ENCODE peak calls at places on chromosomes 7 and 10, in six cellular contexts. M is NCI-H345; B is SJSA1; Z is activated T-helper 9 cell treated with anti-CD3 and anti-CD28 coated beads, Interleukin-2, amount 50 U/mL, for 16 hours; E is HT1080; L is fibroblast of lung. R is an unnamed sample.

GRCh38 chr7:149624006-149624405 is 126.4 kb upstream of the ZNF746 start:
- DNase-seq in M (peak; percentile 25), B (no peak), Z (peak; percentile 34), E (no peak), L (peak; percentile 25), R (peak; percentile 10)

GRCh38 chr7:68783671-68784070 is 814.6 kb upstream of the AUTS2 start:
- DNase-seq in M (no peak), B (no peak), Z (no peak), E (no peak), L (peak; percentile 32), R (no peak)

GRCh38 chr10:126309193-126309592 is 79.1 kb downstream of the ADAM12 start:
- DNase-seq in M (no peak), B (no peak), Z (no peak), E (no peak), L (no peak), R (no peak)

GRCh38 chr7:2111568-2111967 is 121.2 kb downstream of the MAD1L1 start:
- DNase-seq in M (no peak), B (no peak), Z (no peak), E (no peak), L (no peak), R (no peak)

GRCh38 chr10:63586048-63586447 is 64.8 kb downstream of the REEP3 start:
- DNase-seq in M (no peak), B (no peak), Z (no peak), E (no peak), L (no peak), R (no peak)

GRCh38 chr10:79382491-79382941 is 35.2 kb downstream of the PPIF start:
- DNase-seq in M (no peak), B (no peak), Z (no peak), E (no peak), L (no peak), R (no peak)

GRCh38 chr10:114304566-114305421 is 65.7 kb downstream of the VWA2 start:
- DNase-seq in M (peak; percentile 76), B (no peak), Z (peak; percentile 24), E (no peak), L (no peak), R (peak; percentile 29)

GRCh38 chr7:102450242-102450641 is 14.4 kb downstream of the ALKBH4 start:
- DNase-seq in M (no peak), B (no peak), Z (peak; percentile 37), E (no peak), L (no peak), R (no peak)

GRCh38 chr10:116106611-116107010 is 166.4 kb downstream of the GFRA1 start:
- DNase-seq in M (no peak), B (no peak), Z (no peak), E (no peak), L (no peak), R (no peak)

GRCh38 chr7:149790146-149790548 is 16.8 kb upstream of the ZNF467 start:
- DNase-seq in M (peak; percentile 22), B (no peak), Z (no peak), E (no peak), L (no peak), R (no peak)

GRCh38 chr7:155610633-155611193 is 33.7 kb upstream of the RBM33 start:
- DNase-seq in M (peak; percentile 60), B (no peak), Z (no peak), E (no peak), L (no peak), R (no peak)

GRCh38 chr10:71326464-71326881 is 7.4 kb downstream of the SLC29A3 start:
- DNase-seq in M (peak; percentile 83), B (no peak), Z (no peak), E (no peak), L (no peak), R (no peak)

GRCh38 chr7:12583922-12584321 is 13.4 kb downstream of the SCIN start:
- DNase-seq in M (no peak), B (no peak), Z (no peak), E (no peak), L (no peak), R (no peak)

GRCh38 chr10:62585211-62585758 is 211.1 kb downstream of the ZNF365 start:
- DNase-seq in M (no peak), B (no peak), Z (no peak), E (no peak), L (peak; percentile 17), R (peak; percentile 6)

GRCh38 chr7:30471205-30471604 is 7.4 kb downstream of the NOD1 start:
- DNase-seq in M (no peak), B (no peak), Z (no peak), E (no peak), L (no peak), R (no peak)

GRCh38 chr10:50473756-50474155 is 150.0 kb downstream of the SGMS1 start:
- DNase-seq in M (no peak), B (no peak), Z (no peak), E (no peak), L (no peak), R (no peak)

GRCh38 chr7:43905954-43906326 is 456 bp downstream of the URGCP start:
- DNase-seq in M (peak; percentile 23), B (peak; percentile 27), Z (no peak), E (peak; percentile 18), L (peak; percentile 55), R (peak; percentile 45)

R was measured in MG63.